ENCODE peak calls at places on chromosomes 16 and 17, in nine cellular contexts. H is cardiac fibroblast, E is uterus, X is OCI-LY7, P is right atrium auricular region, D is A549, N is lung, Q is cardiac muscle cell, A is AG10803. L is an unnamed sample.

GRCh38 chr16:23491490-23492391 is 18.6 kb downstream of the GGA2 start:
- DNase-seq in Q (peak), A (peak), P (no peak), X (no peak), N (peak), D (no peak), E (no peak), H (peak), L (peak)

GRCh38 chr17:30148376-30148775 is 31.8 kb downstream of the NSRP1 start:
- DNase-seq in N (no peak), D (no peak), A (no peak), Q (no peak), P (no peak), X (no peak), H (no peak), E (no peak), L (no peak)

GRCh38 chr16:35862242-35862641 is 2402.8 kb downstream of the TP53TG3F start:
- DNase-seq in Q (no peak), D (no peak), P (no peak), A (no peak), X (no peak), E (no peak), N (no peak), H (no peak), L (no peak)

GRCh38 chr16:67528870-67529638 is 425 bp downstream of the RIPOR1 start:
- DNase-seq in H (peak), D (peak), Q (peak), N (no peak), E (peak), X (peak), P (no peak), A (peak), L (peak)

GRCh38 chr16:17775061-17775460 is 304.3 kb upstream of the XYLT1 start:
- DNase-seq in N (no peak), A (peak), Q (no peak), E (no peak), X (no peak), P (no peak), D (no peak), H (peak), L (no peak)

GRCh38 chr17:58330544-58330996 is 2.0 kb upstream of the TSPOAP1 start:
- DNase-seq in P (no peak), D (no peak), A (no peak), Q (no peak), N (no peak), X (peak), E (no peak), H (no peak), L (no peak)

GRCh38 chr17:30278032-30278431 is 13.7 kb downstream of the BLMH start:
- DNase-seq in X (peak), E (no peak), A (peak), P (no peak), Q (peak), D (peak), H (peak), N (no peak), L (peak)

GRCh38 chr16:85312642-85313540 is 200.6 kb upstream of the CIBAR2 start:
- DNase-seq in A (no peak), E (no peak), D (no peak), N (no peak), P (no peak), H (no peak), Q (peak), X (peak), L (peak)

GRCh38 chr16:84851192-84852127 is 31.7 kb downstream of the CRISPLD2 start:
- DNase-seq in H (peak), D (peak), P (no peak), E (no peak), X (no peak), A (peak), N (no peak), Q (peak), L (peak)

GRCh38 chr17:15440347-15440746 is 27.1 kb downstream of the CDRT4 start:
- DNase-seq in Q (no peak), H (no peak), P (no peak), X (no peak), A (no peak), E (no peak), D (no peak), N (no peak), L (no peak)

GRCh38 chr16:50318796-50319578 is 49.8 kb downstream of the BRD7 start:
- DNase-seq in X (no peak), Q (no peak), E (no peak), D (no peak), A (no peak), H (no peak), N (no peak), P (no peak), L (no peak)

GRCh38 chr16:1580956-1581355 is 30.9 kb downstream of the IFT140 start:
- DNase-seq in N (no peak), Q (no peak), E (no peak), H (no peak), X (no peak), P (no peak), D (no peak), A (no peak), L (no peak)

GRCh38 chr16:54590836-54591235 is 304.2 kb upstream of the IRX3 start:
- DNase-seq in Q (no peak), P (no peak), D (no peak), X (no peak), A (no peak), N (no peak), H (no peak), E (no peak), L (no peak)

GRCh38 chr16:16021988-16022682 is 72.7 kb downstream of the ABCC1 start:
- DNase-seq in N (peak), Q (peak), D (peak), P (peak), H (peak), E (peak), A (peak), X (peak), L (peak)

GRCh38 chr17:3879181-3879580 is 13.7 kb downstream of the CAMKK1 start:
- DNase-seq in A (peak), X (no peak), N (no peak), D (no peak), Q (peak), P (no peak), H (peak), E (no peak), L (no peak)

GRCh38 chr17:17044846-17045561 is 2.7 kb downstream of the MPRIP start:
- DNase-seq in H (peak), D (no peak), Q (peak), N (no peak), X (peak), E (peak), P (no peak), A (peak), L (peak)

DNA sequence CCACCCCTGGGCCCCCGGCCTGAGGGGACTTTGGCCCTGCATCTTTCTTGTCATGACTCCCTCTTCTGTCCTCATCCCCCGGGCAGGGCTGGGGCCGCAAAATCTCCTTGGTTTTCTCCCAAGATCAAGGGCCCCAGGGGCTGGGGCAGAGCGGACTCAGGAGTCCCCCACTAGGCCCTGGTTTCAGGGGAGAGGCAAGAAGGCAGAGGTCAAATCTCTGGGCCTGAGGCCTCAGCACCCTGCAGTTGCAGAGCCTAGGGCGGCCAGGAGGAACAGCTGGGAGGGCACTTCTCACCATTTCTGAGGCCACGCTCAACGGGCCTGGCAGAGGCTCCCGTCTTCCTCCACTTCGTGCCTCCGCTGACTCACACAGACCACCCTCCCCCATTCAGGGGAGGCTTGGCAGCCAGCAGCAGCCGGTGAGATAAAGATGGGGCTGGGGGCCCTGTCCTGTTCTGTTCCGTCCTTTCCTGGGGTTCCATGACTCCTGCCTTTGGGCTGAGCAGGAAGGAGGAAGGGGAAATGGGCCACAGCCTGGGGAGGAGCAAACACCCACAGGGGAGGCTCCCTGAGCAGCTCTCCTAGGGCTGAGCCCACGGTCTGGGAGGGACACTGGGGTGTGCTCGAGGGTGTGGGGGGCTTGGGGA is 12.4 kb downstream of the ZSCAN10 start:
- DNase-seq in E (no peak), A (no peak), P (no peak), D (no peak), X (no peak), N (no peak), Q (peak), H (no peak), L (no peak)
- H3K4me3 ChIP-seq in E (no peak), A (no peak), P (peak), D (no peak), X (no peak), N (peak), Q (no peak), H (no peak), L (no peak)

DNA sequence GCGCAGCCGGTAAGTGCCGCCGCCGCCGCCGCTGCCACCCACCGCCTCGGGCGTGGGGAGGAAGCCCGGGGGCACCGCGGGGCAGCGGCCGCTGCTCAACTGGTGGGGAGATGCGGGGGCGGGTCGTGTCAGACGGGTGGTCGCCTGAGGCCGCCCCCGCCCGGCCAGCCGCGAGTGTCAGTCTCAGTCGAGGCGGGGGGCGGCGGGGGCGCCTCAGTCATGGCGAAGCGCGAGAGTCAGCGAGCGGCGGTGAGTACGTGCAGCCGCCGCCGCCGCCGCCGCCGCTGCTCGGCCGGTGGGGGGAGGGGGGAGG is 76.2 kb downstream of the CHD9 start:
- DNase-seq in E (no peak), N (no peak), X (no peak), D (no peak), H (no peak), A (no peak), Q (no peak), P (no peak), L (no peak)
- H3K4me3 ChIP-seq in E (peak), N (peak), X (peak), D (peak), H (peak), A (peak), Q (peak), P (peak), L (peak)

GRCh38 chr17:68514809-68515208 is 2.6 kb downstream of the PRKAR1A start:
- DNase-seq in N (no peak), D (no peak), P (no peak), A (peak), Q (peak), X (no peak), E (no peak), H (peak), L (no peak)
- H3K4me3 ChIP-seq in N (no peak), D (no peak), P (peak), A (peak), Q (peak), X (peak), E (no peak), H (peak), L (no peak)

DNA sequence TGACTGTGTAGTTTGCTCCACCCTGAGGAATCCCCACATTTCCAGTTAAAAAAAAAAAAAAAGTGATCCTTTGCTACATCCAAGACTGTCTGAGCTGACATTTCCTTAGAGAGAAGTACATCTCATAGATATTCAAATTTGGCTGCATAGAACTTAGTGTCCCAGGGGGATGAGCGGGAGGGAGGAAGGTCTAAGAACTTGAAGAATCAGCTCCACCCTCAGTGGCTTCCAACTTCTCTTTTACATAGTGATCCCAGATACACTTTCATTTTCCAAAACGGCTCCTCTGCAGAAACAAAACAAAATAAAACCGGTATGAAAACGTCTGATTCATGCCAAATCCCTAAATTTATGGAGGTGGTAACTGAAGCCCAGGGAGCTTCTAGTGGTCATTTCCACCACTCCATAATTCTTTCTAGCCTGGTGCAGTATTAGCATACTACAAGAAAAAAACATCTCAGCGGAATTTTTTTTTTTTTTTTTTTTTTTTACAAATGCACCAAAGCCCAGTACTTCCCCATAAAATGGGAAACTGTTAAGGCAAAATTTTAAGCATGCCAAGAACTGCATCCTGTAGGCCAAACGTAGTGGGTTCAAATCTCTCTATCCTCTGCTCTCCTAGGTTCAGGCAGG is 29.4 kb downstream of the MAF start:
- DNase-seq in D (no peak), E (peak), P (no peak), H (peak), Q (no peak), N (no peak), X (no peak), A (no peak), L (no peak)
- H3K4me3 ChIP-seq in D (no peak), E (peak), P (peak), H (no peak), Q (no peak), N (no peak), X (no peak), A (no peak), L (no peak)

GRCh38 chr17:46851029-46851741 is at the start of gene WNT9B:
- DNase-seq in H (no peak), Q (no peak), N (no peak), P (no peak), D (peak), A (no peak), E (no peak), X (no peak), L (peak)
- H3K4me3 ChIP-seq in H (peak), Q (peak), N (peak), P (peak), D (peak), A (peak), E (peak), X (no peak), L (peak)

GRCh38 chr16:81601008-81601428 is 156.4 kb downstream of the CMIP start:
- DNase-seq in H (peak), Q (peak), P (no peak), A (peak), X (no peak), D (peak), E (no peak), N (no peak), L (no peak)

GRCh38 chr16:81602792-81603191 is 158.2 kb downstream of the CMIP start:
- DNase-seq in X (no peak), E (no peak), D (no peak), H (no peak), Q (no peak), P (no peak), A (no peak), N (no peak), L (no peak)

GRCh38 chr16:81600275-81600674 is 155.7 kb downstream of the CMIP start:
- DNase-seq in E (no peak), N (no peak), X (no peak), P (no peak), D (no peak), Q (peak), H (peak), A (peak), L (no peak)

GRCh38 chr16:81601601-81602251 is 157.1 kb downstream of the CMIP start:
- DNase-seq in H (no peak), D (no peak), N (no peak), P (no peak), A (no peak), X (no peak), E (no peak), Q (peak), L (no peak)

DNA sequence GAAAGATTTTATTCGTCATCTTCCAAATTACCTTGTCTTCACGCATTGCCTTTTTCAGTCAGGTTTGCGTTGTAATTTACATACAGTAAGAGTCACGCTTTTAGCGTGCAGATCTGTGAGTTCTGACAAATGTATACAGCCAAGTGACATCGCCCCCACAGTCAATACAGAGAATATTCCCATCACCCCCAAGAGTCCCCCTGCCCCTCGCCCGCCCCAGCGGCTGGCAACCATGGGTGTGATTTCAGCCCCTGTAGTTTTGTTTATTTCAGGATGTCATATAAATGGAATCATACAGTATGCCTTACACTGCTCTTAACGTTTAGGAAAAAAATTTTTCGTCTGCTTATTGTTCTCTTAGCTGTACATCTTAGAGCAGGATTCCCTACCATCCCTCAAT is 157.8 kb downstream of the CMIP start:
- DNase-seq in X (no peak), A (no peak), P (no peak), Q (no peak), H (no peak), E (no peak), D (no peak), N (no peak), L (no peak)
- H3K4me3 ChIP-seq in X (no peak), A (no peak), P (no peak), Q (no peak), H (no peak), E (no peak), D (no peak), N (no peak), L (no peak)

GRCh38 chr17:43900858-43901754 is 6.2 kb downstream of the MPP2 start:
- DNase-seq in A (no peak), D (peak), E (no peak), X (no peak), H (no peak), P (no peak), N (no peak), Q (no peak), L (no peak)
- H3K4me3 ChIP-seq in A (peak), D (peak), E (peak), X (peak), H (peak), P (peak), N (no peak), Q (peak), L (no peak)

GRCh38 chr17:43020030-43020621 is 2.1 kb downstream of the VAT1 start:
- DNase-seq in N (no peak), P (no peak), A (peak), E (no peak), Q (peak), D (no peak), X (no peak), H (peak), L (no peak)
- H3K4me3 ChIP-seq in N (no peak), P (no peak), A (peak), E (no peak), Q (peak), D (no peak), X (no peak), H (peak), L (no peak)

DNA sequence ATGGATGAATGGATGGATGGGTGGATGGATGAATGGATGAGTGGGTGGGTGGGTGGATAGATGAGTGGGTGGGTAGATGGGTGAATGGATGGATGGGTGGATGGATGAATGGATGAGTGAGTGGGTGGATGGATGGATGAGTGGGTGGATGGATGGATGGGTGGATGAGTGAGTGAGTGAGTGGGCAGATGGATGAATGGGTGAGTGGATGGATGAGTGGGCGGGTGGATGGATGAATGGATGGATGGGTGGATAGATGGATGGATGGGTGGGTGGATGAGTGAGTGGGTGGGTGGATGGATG is 6.4 kb upstream of the KATNB1 start:
- DNase-seq in P (no peak), X (no peak), A (no peak), E (no peak), D (no peak), N (no peak), H (no peak), Q (no peak), L (no peak)
- H3K4me3 ChIP-seq in P (no peak), X (no peak), A (no peak), E (no peak), D (no peak), N (no peak), H (no peak), Q (no peak), L (no peak)